ENCODE peak calls at places on chromosome 1, in ten cellular contexts. D, B, R, M, I, W, X, J, U and E are unnamed samples.

GRCh38 chr1:173477286-173478098 is at the start of gene PRDX6:
- DNase-seq in D (peak; percentile 41), B (peak; percentile 83), R (peak; percentile 44), M (no peak), I (peak; percentile 84), W (peak; percentile 85), X (peak; percentile 54), J (no peak), U (peak; percentile 64), E (peak; percentile 86)

GRCh38 chr1:246583448-246584185 is 17.4 kb downstream of the CNST start:
- DNase-seq in D (peak; percentile 77), B (peak; percentile 79), R (no peak), M (no peak), I (no peak), W (no peak), X (peak; percentile 76), J (no peak), U (peak; percentile 78), E (peak; percentile 68)

GRCh38 chr1:243447342-243447741 is 191.5 kb downstream of the SDCCAG8 start:
- DNase-seq in D (peak; percentile 77), B (peak; percentile 74), R (no peak), M (no peak), I (peak; percentile 89), W (no peak), X (peak; percentile 27), J (no peak), U (no peak), E (peak; percentile 74)

GRCh38 chr1:38608202-38608864 is 251.2 kb downstream of the RRAGC start:
- DNase-seq in D (no peak), B (peak; percentile 8), R (no peak), M (no peak), I (no peak), W (no peak), X (no peak), J (peak; percentile 92), U (no peak), E (peak; percentile 35)

GRCh38 chr1:118160825-118161224 is 24.2 kb downstream of the SPAG17 start:
- DNase-seq in D (peak; percentile 62), B (no peak), R (no peak), M (no peak), I (peak; percentile 90), W (no peak), X (no peak), J (no peak), U (no peak), E (no peak)

GRCh38 chr1:210523830-210524229 is 195.1 kb downstream of the HHAT start:
- DNase-seq in D (no peak), B (no peak), R (no peak), M (no peak), I (no peak), W (no peak), X (no peak), J (no peak), U (no peak), E (no peak)

GRCh38 chr1:49183489-49183888 is 406.8 kb upstream of the BEND5 start:
- DNase-seq in D (no peak), B (no peak), R (no peak), M (no peak), I (no peak), W (no peak), X (no peak), J (no peak), U (no peak), E (no peak)

GRCh38 chr1:92411511-92411910 is 75.2 kb downstream of the GFI1 start:
- DNase-seq in D (peak; percentile 82), B (peak; percentile 42), R (peak; percentile 20), M (no peak), I (peak; percentile 43), W (no peak), X (no peak), J (no peak), U (no peak), E (peak; percentile 78)

GRCh38 chr1:79259390-79260336 is 253.1 kb upstream of the ADGRL4 start:
- DNase-seq in D (peak; percentile 74), B (peak; percentile 71), R (peak; percentile 7), M (no peak), I (peak; percentile 45), W (no peak), X (no peak), J (no peak), U (no peak), E (peak; percentile 45)

GRCh38 chr1:157700711-157701110 is at the start of gene FCRL3:
- DNase-seq in D (no peak), B (no peak), R (no peak), M (no peak), I (no peak), W (no peak), X (no peak), J (no peak), U (no peak), E (no peak)

GRCh38 chr1:79042539-79042938 is 36.0 kb upstream of the ADGRL4 start:
- DNase-seq in D (no peak), B (peak; percentile 9), R (no peak), M (no peak), I (no peak), W (no peak), X (no peak), J (no peak), U (no peak), E (no peak)

GRCh38 chr1:61093525-61094137 is 11.3 kb downstream of the NFIA start:
- DNase-seq in D (peak; percentile 73), B (no peak), R (no peak), M (no peak), I (no peak), W (no peak), X (no peak), J (no peak), U (no peak), E (no peak)

GRCh38 chr1:58155418-58156123 is 391.0 kb downstream of the OMA1 start:
- DNase-seq in D (peak; percentile 32), B (peak; percentile 4), R (no peak), M (no peak), I (peak; percentile 36), W (no peak), X (no peak), J (peak; percentile 82), U (no peak), E (no peak)

GRCh38 chr1:54413295-54413694 is 7.1 kb upstream of the SSBP3 start:
- DNase-seq in D (peak; percentile 73), B (peak; percentile 74), R (peak; percentile 7), M (no peak), I (peak; percentile 26), W (no peak), X (peak; percentile 35), J (no peak), U (no peak), E (peak; percentile 66)

GRCh38 chr1:77590653-77591052 is 91.8 kb downstream of the ZZZ3 start:
- DNase-seq in D (no peak), B (no peak), R (no peak), M (no peak), I (no peak), W (no peak), X (no peak), J (no peak), U (no peak), E (no peak)

GRCh38 chr1:157141212-157141855 is 3.1 kb upstream of the ETV3 start:
- DNase-seq in D (no peak), B (no peak), R (no peak), M (no peak), I (no peak), W (no peak), X (no peak), J (no peak), U (no peak), E (no peak)

GRCh38 chr1:31985430-31985829 is 28.2 kb upstream of the KHDRBS1 start:
- DNase-seq in D (no peak), B (peak; percentile 18), R (no peak), M (no peak), I (no peak), W (no peak), X (no peak), J (no peak), U (no peak), E (no peak)

GRCh38 chr1:242736569-242736968 is 212.1 kb upstream of the PLD5 start:
- DNase-seq in D (no peak), B (no peak), R (no peak), M (no peak), I (no peak), W (no peak), X (no peak), J (no peak), U (no peak), E (no peak)

GRCh38 chr1:218112862-218113261 is 172.2 kb upstream of the RRP15 start:
- DNase-seq in D (no peak), B (no peak), R (no peak), M (no peak), I (no peak), W (no peak), X (no peak), J (no peak), U (no peak), E (no peak)

GRCh38 chr1:62906428-62906886 is 122.5 kb downstream of the ATG4C start:
- DNase-seq in D (peak; percentile 23), B (peak; percentile 26), R (no peak), M (no peak), I (no peak), W (no peak), X (no peak), J (peak; percentile 72), U (no peak), E (peak; percentile 21)

GRCh38 chr1:113129529-113130185 is 56.7 kb downstream of the LRIG2 start:
- DNase-seq in D (no peak), B (no peak), R (no peak), M (no peak), I (no peak), W (no peak), X (no peak), J (no peak), U (no peak), E (no peak)

GRCh38 chr1:14928886-14929546 is 224.5 kb upstream of the TMEM51 start:
- DNase-seq in D (no peak), B (no peak), R (no peak), M (no peak), I (no peak), W (no peak), X (no peak), J (peak; percentile 43), U (no peak), E (no peak)
- H3K4me3 ChIP-seq in D (no peak overlapping the region), B (no peak overlapping the region), R (no peak overlapping the region), M (no peak overlapping the region), I (no peak overlapping the region), W (no peak overlapping the region), X (no peak overlapping the region), J (no peak overlapping the region), U (no peak overlapping the region), E (no peak overlapping the region)

GRCh38 chr1:168178638-168179410 is at the start of gene TIPRL:
- DNase-seq in D (peak; percentile 99), B (peak; percentile 99), R (peak; percentile 98), M (peak; percentile 97), I (peak; percentile 98), W (peak; percentile 89), X (peak; percentile 97), J (peak; percentile 99), U (peak; percentile 96), E (peak; percentile 99)
- TF ChIP-seq CTCF in D (peak; percentile 41), B (peak; percentile 44), R (peak; percentile 64), M (peak; percentile 80), I (peak; percentile 65), W (peak; percentile 90), X (peak; percentile 90), J (peak; percentile 87), U (peak; percentile 84), E (peak; percentile 56)

GRCh38 chr1:160400646-160401486 is 502 bp downstream of the VANGL2 start:
- DNase-seq in D (no peak), B (no peak), R (no peak), M (no peak), I (no peak), W (no peak), X (no peak), J (peak; percentile 67), U (peak; percentile 30), E (no peak)
- H3K4me3 ChIP-seq in D (no peak overlapping the region), B (peak overlapping the region; percentile 75), R (peak overlapping the region; percentile 64), M (peak overlapping the region; percentile 82), I (peak overlapping the region; percentile 77), W (peak overlapping the region; percentile 62), X (peak overlapping the region; percentile 79), J (peak overlapping the region; percentile 99), U (peak overlapping the region; percentile 74), E (peak overlapping the region; percentile 45)

GRCh38 chr1:185719021-185719420 is 15.2 kb upstream of the HMCN1 start:
- DNase-seq in D (peak; percentile 99), B (peak; percentile 80), R (peak; percentile 36), M (no peak), I (peak; percentile 96), W (no peak), X (no peak), J (peak; percentile 81), U (peak; percentile 15), E (peak; percentile 20)
- TF ChIP-seq CTCF in D (peak; percentile 62), B (peak; percentile 36), R (peak; percentile 42), M (no peak), I (peak; percentile 48), W (no peak), X (peak; percentile 6), J (peak; percentile 70), U (no peak), E (no peak)